ENCODE peak calls at places on chromosome 22, in six cellular contexts. H, W, A, N, I and F are unnamed samples.

GRCh38 chr22:22450343-22450839 is 58.2 kb downstream of the ZNF280B start:
- DNase-seq in H (no peak), W (no peak), A (no peak), N (no peak), I (peak), F (no peak)

GRCh38 chr22:19687561-19688300 is 26.6 kb upstream of the SEPTIN5 start:
- DNase-seq in H (no peak), W (no peak), A (no peak), N (no peak), I (peak), F (no peak)

GRCh38 chr22:46681010-46681409 is 57.0 kb downstream of the CERK start:
- DNase-seq in H (no peak), W (peak), A (no peak), N (no peak), I (no peak), F (no peak)

GRCh38 chr22:16960884-16961249 is 47.2 kb downstream of the GAB4 start:
- DNase-seq in H (no peak), W (no peak), A (no peak), N (no peak), I (no peak), F (no peak)

GRCh38 chr22:20773793-20774212 is at the start of gene SERPIND1:
- DNase-seq in H (no peak), W (no peak), A (no peak), N (no peak), I (no peak), F (no peak)

GRCh38 chr22:20638143-20638870 is 130.9 kb downstream of the MED15 start:
- DNase-seq in H (no peak), W (no peak), A (no peak), N (no peak), I (no peak), F (no peak)

GRCh38 chr22:28229566-28230483 is 310.8 kb upstream of the PITPNB start:
- DNase-seq in H (no peak), W (no peak), A (no peak), N (peak), I (no peak), F (no peak)

GRCh38 chr22:31210830-31211503 is 1.1 kb upstream of the LIMK2 start:
- DNase-seq in H (no peak), W (no peak), A (peak), N (peak), I (peak), F (no peak)

GRCh38 chr22:34068011-34068410 is 147.7 kb upstream of the LARGE1 start:
- DNase-seq in H (no peak), W (no peak), A (no peak), N (no peak), I (no peak), F (no peak)

GRCh38 chr22:23271597-23271908 is 91.2 kb downstream of the BCR start:
- DNase-seq in H (no peak), W (no peak), A (no peak), N (no peak), I (no peak), F (no peak)

GRCh38 chr22:20937031-20937793 is 20.0 kb downstream of the CRKL start:
- DNase-seq in H (no peak), W (no peak), A (no peak), N (no peak), I (no peak), F (no peak)

GRCh38 chr22:43342347-43343261 is 568 bp downstream of the SCUBE1 start:
- DNase-seq in H (no peak), W (no peak), A (no peak), N (no peak), I (no peak), F (no peak)

GRCh38 chr22:21632237-21632895 is at the start of gene CCDC116:
- DNase-seq in H (no peak), W (no peak), A (peak), N (no peak), I (peak), F (peak)

GRCh38 chr22:25203082-25203481 is 3.4 kb downstream of the CRYBB3 start:
- DNase-seq in H (no peak), W (no peak), A (no peak), N (no peak), I (no peak), F (no peak)

GRCh38 chr22:41862530-41863266 is 29.8 kb downstream of the SREBF2 start:
- DNase-seq in H (no peak), W (no peak), A (no peak), N (no peak), I (peak), F (no peak)

GRCh38 chr22:45777046-45777851 is 105.6 kb downstream of the ATXN10 start:
- DNase-seq in H (no peak), W (peak), A (no peak), N (no peak), I (no peak), F (no peak)

GRCh38 chr22:20514658-20515406 is 7.4 kb downstream of the MED15 start:
- DNase-seq in H (peak), W (no peak), A (no peak), N (peak), I (no peak), F (no peak)

GRCh38 chr22:31627223-31627731 is 34.7 kb downstream of the PISD start:
- DNase-seq in H (no peak), W (no peak), A (no peak), N (peak), I (no peak), F (no peak)

GRCh38 chr22:47565607-47566006 is 803.2 kb downstream of the TBC1D22A start:
- DNase-seq in H (no peak), W (no peak), A (no peak), N (no peak), I (no peak), F (no peak)

GRCh38 chr22:34111210-34111824 is 191.0 kb upstream of the LARGE1 start:
- DNase-seq in H (no peak), W (peak), A (no peak), N (peak), I (peak), F (no peak)

GRCh38 chr22:48491451-48491941 is 1336.2 kb downstream of the BRD1 start:
- DNase-seq in H (no peak), W (peak), A (no peak), N (no peak), I (peak), F (no peak)

GRCh38 chr22:19887251-19887985 is 32.7 kb upstream of the GNB1L start:
- DNase-seq in H (no peak), W (no peak), A (no peak), N (no peak), I (no peak), F (no peak)

GRCh38 chr22:47161631-47162030 is 399.2 kb downstream of the TBC1D22A start:
- DNase-seq in H (no peak), W (no peak), A (no peak), N (no peak), I (peak), F (no peak)

GRCh38 chr22:27779650-27780049 is 21.9 kb downstream of the MN1 start:
- DNase-seq in H (no peak), W (no peak), A (no peak), N (no peak), I (no peak), F (no peak)

GRCh38 chr22:20533879-20534265 is 26.5 kb downstream of the MED15 start:
- DNase-seq in H (no peak), W (no peak), A (no peak), N (no peak), I (no peak), F (no peak)

GRCh38 chr22:41668971-41669911 is 19.4 kb downstream of the SNU13 start:
- DNase-seq in H (peak), W (peak), A (no peak), N (peak), I (peak), F (no peak)

GRCh38 chr22:20380486-20380885 is 13.5 kb upstream of the ZNF74 start:
- DNase-seq in H (no peak), W (no peak), A (no peak), N (no peak), I (no peak), F (no peak)

GRCh38 chr22:20013382-20013871 is 3.2 kb downstream of the ARVCF start:
- DNase-seq in H (no peak), W (no peak), A (peak), N (peak), I (peak), F (peak)

GRCh38 chr22:31082606-31083376 is 1.7 kb downstream of the SMTN start:
- DNase-seq in H (no peak), W (peak), A (peak), N (peak), I (peak), F (no peak)

GRCh38 chr22:41620646-41621098 is at the start of gene DESI1:
- DNase-seq in H (no peak), W (no peak), A (no peak), N (peak), I (no peak), F (no peak)

GRCh38 chr22:27223317-27224177 is 566.2 kb downstream of the MIAT start:
- DNase-seq in H (peak), W (no peak), A (no peak), N (peak), I (no peak), F (no peak)

GRCh38 chr22:42462016-42462415 is 29.8 kb upstream of the NFAM1 start:
- DNase-seq in H (no peak), W (no peak), A (no peak), N (no peak), I (no peak), F (no peak)

GRCh38 chr22:19463491-19464469 is 15.2 kb downstream of the UFD1 start:
- DNase-seq in H (peak), W (no peak), A (no peak), N (no peak), I (no peak), F (no peak)

GRCh38 chr22:41779889-41780505 is 20.5 kb upstream of the CCDC134 start:
- DNase-seq in H (no peak), W (no peak), A (no peak), N (no peak), I (no peak), F (no peak)

GRCh38 chr22:36296690-36297089 is 43.8 kb downstream of the APOL1 start:
- DNase-seq in H (no peak), W (no peak), A (no peak), N (no peak), I (no peak), F (no peak)

GRCh38 chr22:48957311-48957986 is 870.2 kb downstream of the BRD1 start:
- DNase-seq in H (no peak), W (no peak), A (no peak), N (no peak), I (no peak), F (peak)

GRCh38 chr22:49961601-49962011 is 1.0 kb downstream of the PIM3 start:
- DNase-seq in H (no peak), W (no peak), A (no peak), N (no peak), I (no peak), F (no peak)

GRCh38 chr22:49960967-49961600 is 512 bp downstream of the PIM3 start:
- DNase-seq in H (no peak), W (no peak), A (no peak), N (peak), I (peak), F (peak)

GRCh38 chr22:49959782-49960158 is 802 bp upstream of the PIM3 start:
- DNase-seq in H (no peak), W (no peak), A (no peak), N (no peak), I (peak), F (no peak)

GRCh38 chr22:49958961-49959781 is 1.4 kb upstream of the PIM3 start:
- DNase-seq in H (no peak), W (no peak), A (no peak), N (no peak), I (no peak), F (no peak)

GRCh38 chr22:49960159-49960966 is at the start of gene PIM3:
- DNase-seq in H (peak), W (peak), A (peak), N (peak), I (peak), F (peak)
- TF ChIP-seq CTCF in H (no peak), W (no peak), A (no peak), N (no peak), I (no peak), F (no peak)

DNA sequence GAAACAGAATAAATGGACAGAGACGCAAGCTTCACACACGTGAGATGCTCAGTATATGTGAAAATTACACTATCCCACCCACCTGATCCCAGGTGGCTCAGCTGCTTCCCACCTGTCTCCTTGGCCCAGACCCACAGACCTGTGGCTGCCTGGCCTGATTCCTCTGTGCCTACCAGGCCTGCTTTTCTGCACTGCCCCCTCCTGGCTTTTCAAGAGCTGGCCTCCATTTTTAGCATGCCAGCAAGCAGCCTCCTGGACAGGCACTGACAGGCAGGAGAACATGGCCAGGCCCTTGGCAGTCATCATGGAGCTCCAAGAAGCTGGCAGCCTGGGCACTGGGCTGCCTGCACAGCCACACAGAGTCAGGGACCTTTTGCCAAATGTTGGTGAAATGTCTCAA is 79.5 kb upstream of the HMGXB4 start:
- DNase-seq in H (no peak), W (no peak), A (no peak), N (no peak), I (no peak), F (no peak)
- TF ChIP-seq CTCF in H (no peak), W (no peak), A (no peak), N (no peak), I (no peak), F (no peak)

GRCh38 chr22:39651783-39652058 is 81.2 kb downstream of the CACNA1I start:
- DNase-seq in H (no peak), W (no peak), A (no peak), N (peak), I (no peak), F (no peak)

GRCh38 chr22:39650996-39651782 is 80.6 kb downstream of the CACNA1I start:
- DNase-seq in H (no peak), W (no peak), A (no peak), N (no peak), I (no peak), F (no peak)

GRCh38 chr22:39646614-39647210 is 76.2 kb downstream of the CACNA1I start:
- DNase-seq in H (no peak), W (no peak), A (no peak), N (no peak), I (no peak), F (no peak)

GRCh38 chr22:39647836-39648500 is 77.4 kb downstream of the CACNA1I start:
- DNase-seq in H (no peak), W (no peak), A (no peak), N (no peak), I (no peak), F (no peak)

DNA sequence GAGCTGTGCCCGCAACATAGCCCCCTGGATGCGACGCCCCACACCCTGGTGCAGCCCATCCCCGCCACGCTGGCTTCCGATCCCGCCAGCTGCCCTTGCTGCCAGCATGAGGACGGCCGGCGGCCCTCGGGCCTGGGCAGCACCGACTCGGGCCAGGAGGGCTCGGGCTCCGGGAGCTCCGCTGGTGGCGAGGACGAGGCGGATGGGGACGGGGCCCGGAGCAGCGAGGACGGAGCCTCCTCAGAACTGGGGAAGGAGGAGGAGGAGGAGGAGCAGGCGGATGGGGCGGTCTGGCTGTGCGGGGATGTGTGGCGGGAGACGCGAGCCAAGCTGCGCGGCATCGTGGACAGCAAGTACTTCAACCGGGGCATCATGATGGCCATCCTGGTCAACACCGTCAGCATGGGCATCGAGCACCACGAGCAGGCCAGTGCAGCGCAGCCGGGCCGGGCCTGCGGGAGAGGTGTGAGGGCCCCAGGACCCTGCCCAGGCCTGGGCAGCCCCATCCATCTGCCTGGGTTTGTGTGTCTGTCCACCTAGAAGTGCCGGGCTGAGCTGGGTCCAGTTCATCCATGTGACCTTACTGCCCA is 79.0 kb downstream of the CACNA1I start:
- DNase-seq in H (no peak), W (no peak), A (no peak), N (no peak), I (no peak), F (no peak)
- TF ChIP-seq CTCF in H (no peak), W (no peak), A (no peak), N (no peak), I (no peak), F (no peak)

GRCh38 chr22:29328055-29328454 is 12.6 kb upstream of the RASL10A start:
- DNase-seq in H (no peak), W (no peak), A (no peak), N (no peak), I (no peak), F (no peak)
- TF ChIP-seq CTCF in H (no peak), W (no peak), A (no peak), N (no peak), I (no peak), F (no peak)

DNA sequence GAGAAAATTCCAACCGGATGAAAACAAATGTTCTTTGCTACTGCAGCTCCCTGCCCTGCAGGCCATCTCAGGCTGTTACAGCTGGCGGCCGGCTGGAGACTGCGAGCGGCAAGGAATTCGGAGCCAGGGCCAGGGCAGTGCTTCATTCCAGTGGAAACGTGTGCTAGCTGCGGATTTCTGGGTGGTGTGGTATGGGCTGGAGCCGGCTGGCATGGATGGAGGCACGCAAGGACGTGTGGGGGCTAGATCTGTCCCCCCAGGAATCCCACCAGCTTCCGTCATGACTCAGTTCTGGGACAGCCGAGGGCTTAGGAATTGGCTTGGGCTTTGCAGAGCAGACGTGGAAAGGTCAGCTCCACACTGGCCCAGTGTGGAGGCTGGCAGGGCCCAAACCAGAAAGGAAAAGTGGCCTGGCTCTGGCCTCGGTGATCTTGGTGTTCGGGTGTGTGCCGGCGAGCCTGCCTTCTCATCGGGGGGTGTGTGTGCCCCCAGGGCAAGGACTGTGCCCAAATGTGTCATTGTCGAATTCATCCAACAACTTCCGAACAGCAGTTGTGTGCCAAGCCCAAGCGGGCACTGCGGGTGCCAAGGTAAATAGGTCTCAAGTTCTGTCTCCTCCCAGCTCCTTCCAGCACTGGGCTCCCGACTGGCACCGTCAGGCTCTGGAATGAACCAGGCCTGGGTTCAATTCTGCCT is 48.1 kb upstream of the SHISAL1 start:
- DNase-seq in H (peak), W (peak), A (no peak), N (peak), I (no peak), F (no peak)
- TF ChIP-seq CTCF in H (peak), W (no peak), A (no peak), N (peak), I (no peak), F (no peak)

DNA sequence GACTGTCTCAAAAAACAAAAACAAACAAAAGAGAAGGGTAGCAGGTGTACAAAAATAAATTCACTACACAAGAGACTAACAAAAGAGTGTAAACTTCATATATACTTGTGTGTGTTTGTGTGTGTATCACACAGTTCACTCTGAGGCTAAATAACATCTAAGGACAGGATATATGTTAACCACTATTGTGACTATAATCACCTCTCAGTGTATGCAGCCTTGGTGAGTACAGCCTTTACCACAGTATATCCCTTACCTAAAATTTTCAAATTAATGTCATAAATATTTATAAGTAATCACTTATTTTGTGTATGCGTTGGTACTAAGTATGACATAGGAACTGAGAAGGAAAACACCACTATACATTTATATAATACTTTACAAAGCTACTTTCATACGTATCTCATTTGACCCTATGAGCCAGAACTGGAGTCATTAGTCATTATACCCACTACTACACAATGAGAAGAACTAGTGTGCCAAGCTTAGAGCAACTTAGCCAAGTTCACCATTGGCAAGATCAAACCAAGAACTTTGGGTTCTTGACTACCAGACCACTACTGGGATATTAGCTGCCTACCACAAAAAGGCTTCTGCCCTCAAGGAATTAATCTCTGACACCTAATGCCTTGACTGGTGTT is 116.7 kb downstream of the SGSM3 start:
- DNase-seq in H (no peak), W (no peak), A (no peak), N (no peak), I (no peak), F (no peak)
- TF ChIP-seq CTCF in H (no peak), W (no peak), A (no peak), N (no peak), I (no peak), F (no peak)

GRCh38 chr22:18070041-18070440 is 7.7 kb upstream of the PEX26 start:
- DNase-seq in H (no peak), W (no peak), A (no peak), N (no peak), I (no peak), F (no peak)

GRCh38 chr22:18068381-18068988 is 9.3 kb upstream of the PEX26 start:
- DNase-seq in H (no peak), W (no peak), A (no peak), N (peak), I (no peak), F (no peak)

GRCh38 chr22:18068991-18069390 is 8.8 kb upstream of the PEX26 start:
- DNase-seq in H (no peak), W (no peak), A (no peak), N (no peak), I (no peak), F (no peak)

GRCh38 chr22:18071968-18072310 is 5.9 kb upstream of the PEX26 start:
- DNase-seq in H (no peak), W (no peak), A (no peak), N (no peak), I (no peak), F (no peak)

GRCh38 chr22:18070556-18071306 is 7.1 kb upstream of the PEX26 start:
- DNase-seq in H (no peak), W (no peak), A (no peak), N (no peak), I (no peak), F (no peak)
- TF ChIP-seq CTCF in H (peak), W (no peak), A (no peak), N (peak), I (peak), F (no peak)

GRCh38 chr22:37731804-37732471 is 35.1 kb downstream of the TRIOBP start:
- DNase-seq in H (no peak), W (peak), A (no peak), N (no peak), I (no peak), F (no peak)
- TF ChIP-seq CTCF in H (peak), W (no peak), A (no peak), N (peak), I (peak), F (no peak)

GRCh38 chr22:38415046-38415445 is 40.0 kb downstream of the KCNJ4 start:
- DNase-seq in H (no peak), W (no peak), A (no peak), N (no peak), I (peak), F (no peak)
- TF ChIP-seq CTCF in H (no peak), W (no peak), A (no peak), N (no peak), I (no peak), F (no peak)